ENCODE peak calls at places on chromosomes 16 and 17, in ten cellular contexts. G is activated T-cell treated with anti-CD3 and anti-CD28 coated beads for 1 hour, T is anterior cingulate cortex, H is heart right ventricle, J is GM18507, R is fibroblast of the conjunctiva, L is heart left ventricle, K is neural crest cell, A is EH, X is T-helper 2 cell. F is an unnamed sample.

GRCh38 chr17:61766520-61766919 is 96.8 kb downstream of the BRIP1 start:
- DNase-seq in G (no peak), T (no peak), H (no peak), J (no peak), R (no peak), L (no peak), K (no peak), A (peak; percentile 61), X (no peak), F (no peak)

GRCh38 chr17:32495347-32496253 is 8.8 kb downstream of the CDK5R1 start:
- DNase-seq in G (no peak), T (peak; percentile 31), H (peak; percentile 47), J (no peak), R (no peak), L (peak; percentile 45), K (no peak), A (peak; percentile 36), X (no peak), F (peak; percentile 52)

GRCh38 chr16:71354156-71354555 is 4.4 kb upstream of the CALB2 start:
- DNase-seq in G (no peak), T (no peak), H (no peak), J (no peak), R (no peak), L (no peak), K (no peak), A (no peak), X (no peak), F (no peak)

GRCh38 chr17:82864721-82865240 is 25.0 kb upstream of the ZNF750 start:
- DNase-seq in G (no peak), T (no peak), H (no peak), J (no peak), R (no peak), L (no peak), K (no peak), A (no peak), X (no peak), F (no peak)

GRCh38 chr16:14309001-14309886 is 238.1 kb downstream of the MRTFB start:
- DNase-seq in G (peak; percentile 9), T (no peak), H (no peak), J (no peak), R (no peak), L (no peak), K (no peak), A (peak; percentile 69), X (no peak), F (no peak)

GRCh38 chr17:8855477-8856204 is 11.8 kb downstream of the PIK3R6 start:
- DNase-seq in G (no peak), T (no peak), H (no peak), J (no peak), R (no peak), L (no peak), K (no peak), A (peak; percentile 12), X (no peak), F (no peak)

GRCh38 chr16:84144301-84144858 is 597 bp downstream of the HSDL1 start:
- DNase-seq in G (peak; percentile 14), T (peak; percentile 15), H (peak; percentile 19), J (peak; percentile 17), R (no peak), L (no peak), K (peak; percentile 23), A (peak; percentile 33), X (peak; percentile 43), F (peak; percentile 66)

GRCh38 chr16:80433617-80434016 is 107.2 kb upstream of the DYNLRB2 start:
- DNase-seq in G (no peak), T (no peak), H (no peak), J (no peak), R (no peak), L (no peak), K (no peak), A (no peak), X (no peak), F (no peak)

GRCh38 chr16:69859105-69859969 is 91.8 kb upstream of the CLEC18A start:
- DNase-seq in G (no peak), T (peak; percentile 9), H (peak; percentile 58), J (no peak), R (no peak), L (peak; percentile 53), K (no peak), A (peak; percentile 12), X (no peak), F (no peak)

GRCh38 chr17:83064732-83065659 is 14.4 kb upstream of the METRNL start:
- DNase-seq in G (no peak), T (no peak), H (no peak), J (no peak), R (no peak), L (peak; percentile 31), K (no peak), A (no peak), X (no peak), F (peak; percentile 68)

GRCh38 chr17:75549246-75550138 is 24.0 kb downstream of the LLGL2 start:
- DNase-seq in G (no peak), T (no peak), H (no peak), J (no peak), R (no peak), L (no peak), K (no peak), A (no peak), X (no peak), F (peak; percentile 60)

GRCh38 chr17:31457391-31458234 is 66.1 kb downstream of the RAB11FIP4 start:
- DNase-seq in G (no peak), T (no peak), H (no peak), J (no peak), R (no peak), L (no peak), K (no peak), A (no peak), X (no peak), F (no peak)

GRCh38 chr17:66152756-66153155 is 39.2 kb downstream of the CEP112 start:
- DNase-seq in G (no peak), T (no peak), H (no peak), J (no peak), R (no peak), L (no peak), K (no peak), A (peak; percentile 70), X (no peak), F (no peak)

GRCh38 chr16:31055613-31056012 is 18.4 kb downstream of the ZNF668 start:
- DNase-seq in G (no peak), T (no peak), H (no peak), J (no peak), R (no peak), L (no peak), K (no peak), A (no peak), X (no peak), F (no peak)

F was measured in right lobe of liver.